ENCODE peak calls at places on chromosomes 16 and 17, in nine cellular contexts. H is stomach; R is SW480; E is psoas muscle; Q is cardiac muscle cell; C is fibroblast of mammary gland; J is kidney tubule cell; A is stimulated activated CD8-positive, alpha-beta memory T cell treated with anti-CD3 and anti-CD28 coated beads, Interleukin-2, amount 100 ng/mL, for 48 hours; T is germinal center. G is an unnamed sample.

GRCh38 chr16:47004652-47005051 is 31.2 kb upstream of the DNAJA2 start:
- DNase-seq in A (no peak), J (no peak), E (no peak), T (no peak), R (no peak), H (no peak), C (no peak), Q (no peak), G (no peak)

GRCh38 chr16:48271728-48272127 is 24.4 kb upstream of the ABCC11 start:
- DNase-seq in E (no peak), H (no peak), J (no peak), R (no peak), C (no peak), Q (no peak), T (no peak), A (no peak), G (no peak)

GRCh38 chr17:7803981-7804380 is 30.0 kb upstream of the KDM6B start:
- DNase-seq in A (no peak), E (no peak), H (peak), C (peak), T (no peak), R (peak), Q (peak), J (peak), G (no peak)

GRCh38 chr17:55661963-55662834 is 60.5 kb downstream of the TMEM100 start:
- DNase-seq in Q (no peak), A (no peak), C (no peak), J (no peak), H (no peak), E (no peak), R (no peak), T (no peak), G (no peak)

GRCh38 chr16:75079346-75079926 is 37.1 kb downstream of the LDHD start:
- DNase-seq in H (no peak), Q (no peak), R (no peak), T (no peak), J (no peak), A (no peak), E (no peak), C (no peak), G (no peak)

GRCh38 chr17:13415877-13416416 is 185.8 kb downstream of the HS3ST3A1 start:
- DNase-seq in H (no peak), R (peak), Q (peak), J (peak), C (peak), A (no peak), E (no peak), T (no peak), G (no peak)

GRCh38 chr16:27758544-27758943 is 208.6 kb downstream of the KATNIP start:
- DNase-seq in E (no peak), Q (no peak), J (no peak), R (no peak), T (no peak), H (no peak), A (no peak), C (no peak), G (no peak)

GRCh38 chr17:40333781-40334453 is 24.9 kb downstream of the RARA start:
- DNase-seq in R (no peak), A (no peak), T (no peak), C (no peak), E (no peak), H (no peak), J (no peak), Q (no peak), G (no peak)

GRCh38 chr17:2694381-2695242 is 17.0 kb downstream of the CLUH start:
- DNase-seq in E (no peak), A (no peak), Q (no peak), R (no peak), T (no peak), J (no peak), H (peak), C (no peak), G (peak)

GRCh38 chr17:66850692-66851091 is 15.8 kb downstream of the CACNG5 start:
- DNase-seq in A (no peak), C (peak), E (no peak), Q (no peak), T (no peak), R (no peak), J (no peak), H (no peak), G (no peak)

GRCh38 chr16:15682105-15682570 is 32.1 kb downstream of the NDE1 start:
- DNase-seq in J (peak), H (peak), R (peak), T (no peak), C (peak), E (peak), A (peak), Q (peak), G (no peak)

GRCh38 chr17:19248149-19248922 is 11.2 kb downstream of the EPN2 start:
- DNase-seq in T (no peak), E (no peak), R (no peak), Q (no peak), C (no peak), J (no peak), H (no peak), A (no peak), G (no peak)

GRCh38 chr17:78929908-78930775 is 5.0 kb upstream of the TIMP2 start:
- DNase-seq in T (no peak), Q (no peak), H (no peak), R (peak), A (no peak), E (no peak), C (no peak), J (peak), G (no peak)

GRCh38 chr17:57405486-57406072 is 149.3 kb downstream of the MSI2 start:
- DNase-seq in Q (no peak), J (no peak), C (no peak), T (no peak), H (no peak), A (no peak), R (no peak), E (no peak), G (no peak)

GRCh38 chr17:36188891-36189306 is 7.7 kb downstream of the CCL3L1 start:
- DNase-seq in H (no peak), R (no peak), J (no peak), T (no peak), A (no peak), Q (peak), C (no peak), E (no peak), G (no peak)

GRCh38 chr16:67563708-67564468 is 1.6 kb downstream of the CTCF start:
- DNase-seq in A (no peak), E (peak), C (peak), R (peak), J (peak), H (peak), Q (peak), T (peak), G (no peak)

GRCh38 chr17:67434061-67434525 is 57.0 kb downstream of the PITPNC1 start:
- DNase-seq in R (no peak), E (no peak), C (no peak), Q (peak), T (no peak), A (peak), J (no peak), H (peak), G (no peak)

GRCh38 chr17:5553479-5553878 is 30.8 kb downstream of the NLRP1 start:
- DNase-seq in J (no peak), T (no peak), C (no peak), R (no peak), Q (no peak), E (no peak), H (no peak), A (no peak), G (no peak)

GRCh38 chr17:83099570-83100181 is 20.3 kb downstream of the METRNL start:
- DNase-seq in T (peak), E (peak), C (no peak), H (peak), J (peak), Q (peak), A (no peak), R (no peak), G (no peak)

GRCh38 chr16:53962041-53962440 is 258.1 kb downstream of the FTO start:
- DNase-seq in A (no peak), R (no peak), H (no peak), E (no peak), C (no peak), Q (no peak), J (no peak), T (no peak), G (no peak)

GRCh38 chr17:67138392-67138791 is 94.0 kb downstream of the CACNG1 start:
- DNase-seq in H (no peak), T (no peak), R (no peak), Q (no peak), J (no peak), E (no peak), C (no peak), A (no peak), G (no peak)

GRCh38 chr17:72529386-72529785 is 408.6 kb downstream of the SOX9 start:
- DNase-seq in Q (no peak), C (no peak), A (no peak), J (peak), T (no peak), H (no peak), R (peak), E (no peak), G (no peak)

GRCh38 chr16:13997933-13998332 is 73.2 kb upstream of the MRTFB start:
- DNase-seq in H (no peak), C (no peak), E (no peak), J (peak), A (no peak), R (no peak), Q (no peak), T (peak), G (no peak)

GRCh38 chr17:63069245-63069644 is 103.2 kb downstream of the TANC2 start:
- DNase-seq in R (no peak), T (no peak), H (no peak), J (no peak), Q (no peak), A (no peak), E (no peak), C (no peak), G (no peak)

GRCh38 chr17:286571-286970 is 66.0 kb downstream of the RPH3AL start:
- DNase-seq in T (no peak), A (no peak), H (no peak), Q (no peak), C (no peak), J (no peak), R (no peak), E (no peak), G (peak)

G was measured in RWPE2.